ENCODE peak calls at places on chromosomes 1 and 21, in seven cellular contexts. G is fibroblast of lung, A is neuronal stem cell, K is IMR-90, O is GM23248, M is neural progenitor cell, X is mesendoderm. U is an unnamed sample.

GRCh38 chr21:32702702-32703101 is 25.1 kb downstream of the SYNJ1 start:
- DNase-seq in O (peak), G (peak), K (peak), X (peak), A (no peak), M (no peak), U (peak)

GRCh38 chr1:7550261-7550850 is 220.7 kb upstream of the VAMP3 start:
- DNase-seq in O (no peak), M (no peak), X (peak), G (no peak), A (no peak), K (no peak), U (no peak)

GRCh38 chr1:50110084-50110615 is 1.4 kb downstream of the ELAVL4 start:
- DNase-seq in X (no peak), A (no peak), K (no peak), M (no peak), O (no peak), G (no peak), U (no peak)

GRCh38 chr1:94237291-94238226 is at the start of gene ARHGAP29:
- DNase-seq in A (peak), M (peak), X (peak), O (peak), G (peak), K (peak), U (peak)

GRCh38 chr1:23019851-23020625 is 770 bp downstream of the KDM1A start:
- DNase-seq in A (peak), K (peak), G (peak), O (peak), M (peak), X (peak), U (no peak)

GRCh38 chr1:220093361-220094015 is 444 bp upstream of the IARS2 start:
- DNase-seq in O (no peak), M (no peak), G (no peak), X (no peak), A (no peak), K (no peak), U (no peak)

GRCh38 chr1:43059640-43060574 is 101.2 kb upstream of the SLC2A1 start:
- DNase-seq in O (no peak), M (no peak), A (no peak), K (peak), X (no peak), G (no peak), U (no peak)

GRCh38 chr21:33025106-33025470 is 647 bp upstream of the OLIG2 start:
- DNase-seq in A (no peak), O (no peak), K (no peak), M (peak), G (no peak), X (peak), U (no peak)

GRCh38 chr1:180567664-180568063 is 8.9 kb downstream of the OVAAL start:
- DNase-seq in O (no peak), X (no peak), A (no peak), K (no peak), M (no peak), G (no peak), U (no peak)

GRCh38 chr1:2589331-2590232 is 3.0 kb downstream of the PRXL2B start:
- DNase-seq in K (no peak), G (no peak), X (no peak), M (no peak), A (no peak), O (no peak), U (no peak)

GRCh38 chr1:7550981-7551380 is 220.1 kb upstream of the VAMP3 start:
- DNase-seq in O (no peak), K (no peak), A (no peak), G (no peak), X (no peak), M (no peak), U (no peak)

GRCh38 chr1:168469690-168470089 is 74.1 kb downstream of the XCL2 start:
- DNase-seq in O (peak), M (no peak), X (peak), K (peak), A (no peak), G (peak), U (peak)

GRCh38 chr1:2273401-2274090 is 45.4 kb downstream of the SKI start:
- DNase-seq in G (no peak), M (no peak), X (no peak), O (no peak), K (no peak), A (no peak), U (no peak)

GRCh38 chr1:75330633-75331032 is 196.4 kb downstream of the LHX8 start:
- DNase-seq in K (no peak), O (no peak), A (no peak), G (no peak), M (no peak), X (no peak), U (no peak)

GRCh38 chr1:118084400-118084799 is 100.6 kb downstream of the SPAG17 start:
- DNase-seq in X (peak), A (no peak), M (no peak), O (no peak), G (no peak), K (no peak), U (no peak)

GRCh38 chr21:42524341-42525227 is 10.9 kb downstream of the SLC37A1 start:
- DNase-seq in O (peak), G (peak), K (peak), M (peak), X (peak), A (no peak), U (peak)

GRCh38 chr1:23634840-23635642 is 56.6 kb upstream of the RPL11 start:
- DNase-seq in G (peak), X (peak), O (peak), K (peak), A (peak), M (peak), U (peak)

GRCh38 chr21:44885615-44886014 is 12.1 kb upstream of the PTTG1IP start:
- DNase-seq in O (no peak), A (no peak), K (no peak), M (no peak), X (no peak), G (no peak), U (no peak)

GRCh38 chr1:31811605-31812004 is 4.2 kb downstream of the SPOCD1 start:
- DNase-seq in O (peak), X (peak), G (peak), M (peak), A (peak), K (peak), U (peak)

GRCh38 chr1:44170281-44170823 is 28.9 kb upstream of the KLF18 start:
- DNase-seq in M (no peak), G (peak), A (no peak), O (peak), K (peak), X (peak), U (peak)

GRCh38 chr1:17089496-17089895 is 29.8 kb downstream of the PADI2 start:
- DNase-seq in G (no peak), M (no peak), X (no peak), K (no peak), A (no peak), O (no peak), U (no peak)

GRCh38 chr21:42466700-42467612 is 29.1 kb downstream of the RSPH1 start:
- DNase-seq in M (peak), A (no peak), X (peak), K (peak), O (peak), G (peak), U (peak)

GRCh38 chr1:43970911-43971310 is 1.1 kb downstream of the DPH2 start:
- DNase-seq in K (no peak), M (no peak), O (no peak), A (no peak), X (no peak), G (no peak), U (no peak)

GRCh38 chr1:202160377-202160940 is at the start of gene PTPN7:
- DNase-seq in M (no peak), O (no peak), X (no peak), K (no peak), A (no peak), G (no peak), U (no peak)
- H3K4me3 ChIP-seq in M (no peak), O (no peak), X (no peak), K (no peak), A (no peak), G (no peak), U (no peak)

GRCh38 chr1:234772345-234773147 is 162.6 kb upstream of the IRF2BP2 start:
- DNase-seq in O (peak), M (no peak), A (no peak), K (peak), X (peak), G (peak), U (peak)
- H3K9ac ChIP-seq in O (peak), M (no peak), A (no peak), K (peak), X (no peak), G (peak), U (no peak)

DNA sequence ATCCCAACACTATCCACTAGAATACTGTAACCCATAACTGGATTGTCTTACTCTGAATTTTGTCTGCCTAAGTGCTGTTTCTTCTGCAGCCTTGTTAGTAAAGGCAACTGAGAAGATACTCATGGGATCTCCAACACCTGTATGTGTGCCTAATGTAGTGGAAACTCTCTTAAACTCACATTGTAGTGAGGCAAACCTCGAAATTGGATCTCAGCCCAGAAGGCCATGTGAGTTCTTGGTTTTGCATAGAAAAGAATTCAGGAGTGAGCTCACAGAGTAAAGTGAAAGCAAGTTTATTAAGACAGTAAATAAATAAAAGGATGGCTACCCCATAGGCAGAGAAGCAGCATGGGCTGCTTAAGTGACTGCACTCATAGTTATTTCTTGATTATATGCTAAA is 1344.6 kb downstream of the NCAM2 start:
- DNase-seq in M (no peak), X (no peak), A (no peak), K (no peak), O (no peak), G (no peak), U (no peak)
- H3K4me3 ChIP-seq in M (no peak), X (no peak), A (no peak), K (no peak), O (no peak), G (no peak), U (no peak)

GRCh38 chr1:156666862-156667609 is 10.2 kb downstream of the NES start:
- DNase-seq in M (no peak), K (no peak), O (peak), A (no peak), X (peak), G (no peak), U (peak)
- H3K9ac ChIP-seq in M (no peak), K (no peak), O (no peak), A (no peak), X (peak), G (no peak), U (no peak)

GRCh38 chr1:224454337-224455055 is 19.9 kb upstream of the WDR26 start:
- DNase-seq in X (peak), O (no peak), A (no peak), G (no peak), M (no peak), K (no peak), U (peak)
- H3K4me3 ChIP-seq in X (no peak), O (no peak), A (no peak), G (no peak), M (no peak), K (no peak), U (no peak)

GRCh38 chr1:88673446-88673845 is 10.6 kb upstream of the PKN2 start:
- DNase-seq in M (no peak), G (no peak), K (no peak), A (no peak), X (no peak), O (peak), U (no peak)
- H3K9ac ChIP-seq in M (no peak), G (no peak), K (no peak), A (no peak), X (no peak), O (no peak), U (no peak)

GRCh38 chr1:161197560-161198205 is 1.2 kb downstream of the ADAMTS4 start:
- DNase-seq in K (no peak), M (no peak), G (no peak), X (no peak), O (peak), A (no peak), U (no peak)
- H3K4me3 ChIP-seq in K (no peak), M (peak), G (peak), X (no peak), O (peak), A (no peak), U (no peak)

U was measured in trophoblast cell.